ENCODE peak calls at places on chromosome 3, in five cellular contexts. Q is adipocyte; J is NT2/D1; F is MM.1S; M is CD8-positive, alpha-beta T cell. D is an unnamed sample. For H3K27me3, the result is how much of the 10 kb centered on the place peaks cover.

GRCh38 chr3:192169332-192169915 is 557.9 kb downstream of the FGF12 start:
- DNase-seq in J (no peak), M (no peak), Q (no peak), F (no peak), D (no peak)

GRCh38 chr3:177306252-177306651 is 109.0 kb upstream of the TBL1XR1 start:
- DNase-seq in Q (no peak), M (no peak), J (no peak), F (no peak), D (no peak)

GRCh38 chr3:41221278-41221677 is 22.0 kb downstream of the CTNNB1 start:
- DNase-seq in M (no peak), Q (no peak), F (no peak), J (no peak), D (no peak)

GRCh38 chr3:169634618-169635236 is 28.8 kb downstream of the MECOM start:
- DNase-seq in Q (peak), F (peak), M (no peak), J (no peak), D (no peak)

GRCh38 chr3:196563721-196564225 is 4.6 kb downstream of the WDR53 start:
- DNase-seq in M (no peak), J (no peak), F (peak), Q (no peak), D (peak)

GRCh38 chr3:140152851-140153640 is 218.1 kb downstream of the CLSTN2 start:
- DNase-seq in Q (no peak), M (no peak), J (no peak), F (no peak), D (no peak)

GRCh38 chr3:126113733-126114132 is 29.8 kb upstream of the SLC41A3 start:
- DNase-seq in Q (peak), J (no peak), M (no peak), F (no peak), D (no peak)

GRCh38 chr3:60935709-60936108 is 315.5 kb downstream of the FHIT start:
- DNase-seq in M (no peak), F (no peak), J (no peak), Q (peak), D (no peak)

GRCh38 chr3:47010050-47010712 is 30.7 kb downstream of the NBEAL2 start:
- DNase-seq in M (no peak), F (no peak), J (no peak), Q (no peak), D (no peak)

GRCh38 chr3:88031543-88032148 is 27.2 kb downstream of the CGGBP1 start:
- DNase-seq in F (peak), M (peak), J (no peak), Q (peak), D (peak)

GRCh38 chr3:25412269-25412668 is 15.8 kb upstream of the RARB start:
- DNase-seq in F (no peak), Q (peak), J (no peak), M (no peak), D (no peak)

GRCh38 chr3:30665539-30665938 is 59.1 kb downstream of the TGFBR2 start:
- DNase-seq in J (no peak), Q (no peak), M (no peak), F (no peak), D (peak)

GRCh38 chr3:133136114-133137041 is 98.2 kb downstream of the TMEM108 start:
- DNase-seq in F (peak), M (no peak), Q (no peak), J (no peak), D (peak)

GRCh38 chr3:192514081-192514753 is 213.1 kb downstream of the FGF12 start:
- DNase-seq in J (peak), F (no peak), Q (no peak), M (no peak), D (peak)

GRCh38 chr3:53495091-53495517 is 693 bp downstream of the CACNA1D start:
- DNase-seq in F (no peak), J (no peak), M (no peak), Q (no peak), D (no peak)

GRCh38 chr3:128506721-128507120 is 13.7 kb upstream of the GATA2 start:
- DNase-seq in M (no peak), F (no peak), J (no peak), Q (no peak), D (no peak)

GRCh38 chr3:196631655-196632032 is 7.8 kb upstream of the NRROS start:
- DNase-seq in M (peak), J (no peak), Q (no peak), F (peak), D (no peak)

GRCh38 chr3:43629254-43629653 is 7.4 kb upstream of the ANO10 start:
- DNase-seq in F (no peak), M (no peak), J (no peak), Q (no peak), D (no peak)

GRCh38 chr3:70823622-70824021 is 511.2 kb upstream of the MDFIC2 start:
- DNase-seq in J (no peak), F (no peak), Q (no peak), M (no peak), D (no peak)

GRCh38 chr3:39255503-39256325 is 24.1 kb downstream of the CX3CR1 start:
- DNase-seq in J (no peak), F (peak), Q (no peak), M (no peak), D (no peak)
- H3K27me3 ChIP-seq in J (under half), F (under half), Q (under half), M (under half), D (under half)

GRCh38 chr3:39212665-39213064 is 20.3 kb upstream of the XIRP1 start:
- DNase-seq in F (no peak), M (no peak), Q (no peak), J (no peak), D (no peak)

GRCh38 chr3:39213613-39214012 is 21.2 kb upstream of the XIRP1 start:
- DNase-seq in Q (no peak), M (no peak), F (no peak), J (no peak), D (no peak)

GRCh38 chr3:39209329-39209970 is 17.1 kb upstream of the XIRP1 start:
- DNase-seq in J (no peak), M (no peak), Q (no peak), F (no peak), D (no peak)

GRCh38 chr3:39210078-39210477 is 17.7 kb upstream of the XIRP1 start:
- DNase-seq in J (no peak), M (no peak), Q (no peak), F (no peak), D (no peak)

DNA sequence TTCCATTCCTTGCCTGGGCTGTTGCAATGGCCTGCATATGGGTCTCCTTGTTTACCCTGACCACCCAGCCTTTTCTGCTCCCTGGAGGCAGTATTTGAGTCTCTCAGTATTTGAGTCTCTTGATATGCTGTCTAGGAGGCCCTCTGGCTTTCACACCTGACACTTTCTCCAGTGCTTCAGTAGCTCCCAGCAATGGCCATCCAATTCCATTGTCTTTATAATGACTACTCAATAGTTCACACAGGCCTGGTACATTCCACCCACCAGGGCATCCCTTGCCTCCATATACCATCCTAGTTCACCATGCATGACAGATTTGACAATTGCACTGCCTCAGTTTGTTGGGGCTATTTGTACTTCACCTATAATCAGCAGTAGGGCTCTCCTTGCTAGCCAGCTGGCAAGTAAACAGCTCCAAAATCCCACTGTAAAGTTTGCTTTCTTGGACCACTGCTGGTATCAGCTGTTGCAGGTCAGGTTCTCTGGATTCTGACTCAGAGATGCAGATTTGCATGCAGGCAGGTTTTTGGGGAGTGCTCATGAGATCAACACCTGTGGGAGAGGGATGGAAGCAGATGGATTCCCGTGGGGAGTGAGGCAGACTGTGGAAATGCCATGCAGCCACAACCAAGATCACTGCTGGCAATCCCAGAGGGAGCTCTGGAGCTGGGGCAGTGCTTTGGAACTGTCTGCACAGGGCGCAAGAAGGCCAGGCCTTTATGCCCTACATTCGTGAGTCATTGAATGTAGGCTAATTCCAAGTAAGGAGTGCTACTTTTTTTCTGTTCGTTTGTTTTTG is 19.1 kb upstream of the XIRP1 start:
- DNase-seq in M (no peak), Q (no peak), F (no peak), J (peak), D (no peak)
- H3K27me3 ChIP-seq in M (under half), Q (under half), F (under half), J (under half), D (under half)

DNA sequence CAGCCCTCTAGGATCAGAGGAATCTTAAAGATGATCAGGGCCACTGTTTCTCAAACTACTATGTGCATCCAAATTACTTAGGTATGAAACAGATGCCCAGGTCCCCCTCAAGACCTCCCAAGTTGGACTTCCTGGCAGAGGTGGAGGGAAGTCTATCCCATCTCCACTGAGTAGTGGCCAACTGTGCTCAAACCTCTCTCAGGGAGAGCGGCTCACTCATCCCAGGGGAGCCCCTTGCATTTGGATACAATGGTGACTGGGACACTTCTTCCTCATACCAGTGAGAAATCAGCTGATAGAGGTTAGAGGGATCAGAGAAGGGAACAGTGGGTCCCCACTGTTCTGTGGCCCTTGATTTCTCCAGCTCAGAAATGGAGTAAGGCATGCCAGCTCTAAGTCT is 8.7 kb upstream of the WNT7A start:
- DNase-seq in M (no peak), F (no peak), J (no peak), Q (no peak), D (no peak)
- H3K27me3 ChIP-seq in M (under half), F (under half), J (under half), Q (under half), D (under half)

DNA sequence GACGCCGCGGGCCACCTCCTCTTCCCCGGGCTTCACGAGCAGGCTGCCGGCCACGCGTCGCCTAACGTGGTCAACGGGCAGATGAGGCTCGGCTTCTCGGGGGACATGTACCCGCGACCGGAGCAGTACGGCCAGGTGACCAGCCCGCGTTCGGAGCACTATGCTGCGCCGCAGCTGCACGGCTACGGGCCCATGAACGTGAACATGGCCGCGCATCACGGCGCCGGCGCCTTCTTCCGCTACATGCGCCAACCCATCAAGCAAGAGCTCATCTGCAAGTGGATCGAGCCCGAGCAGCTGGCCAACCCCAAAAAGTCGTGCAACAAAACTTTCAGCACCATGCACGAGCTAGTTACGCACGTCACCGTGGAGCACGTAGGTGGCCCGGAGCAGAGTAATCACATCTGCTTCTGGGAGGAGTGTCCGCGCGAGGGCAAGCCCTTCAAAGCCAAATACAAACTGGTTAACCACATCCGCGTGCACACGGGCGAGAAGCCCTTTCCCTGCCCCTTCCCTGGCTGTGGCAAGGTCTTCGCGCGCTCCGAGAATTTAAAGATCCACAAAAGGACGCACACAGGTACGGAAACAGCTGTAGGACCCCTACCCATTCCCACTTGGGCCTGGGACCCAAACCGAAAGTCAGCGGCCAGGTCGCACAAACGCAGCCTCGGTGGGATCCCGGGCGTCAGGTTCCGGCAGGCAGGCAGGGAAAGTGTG is 1.5 kb downstream of the ZIC1 start:
- DNase-seq in F (no peak), M (no peak), J (no peak), Q (no peak), D (peak)
- H3K27me3 ChIP-seq in F (under half), M (half or more), J (half or more), Q (half or more), D (half or more)

DNA sequence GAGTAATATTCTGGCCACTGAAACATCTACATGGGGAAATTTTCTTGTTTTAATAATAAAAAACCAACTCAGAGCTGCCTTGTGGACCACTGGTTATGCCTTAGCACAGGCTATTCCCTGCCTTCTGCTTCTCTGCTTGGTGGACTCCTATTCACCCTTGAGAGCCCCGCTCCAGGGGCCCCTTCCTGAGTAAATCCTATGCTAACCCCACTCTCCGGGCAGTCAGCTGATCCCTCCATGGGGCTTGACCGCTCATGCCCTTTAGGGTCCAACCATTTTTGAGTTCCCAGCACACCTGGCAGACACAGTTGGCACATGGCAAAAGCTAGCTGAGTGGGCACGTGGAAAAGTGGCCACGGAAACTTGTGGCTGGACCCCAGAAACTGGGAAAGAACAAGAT is 38.2 kb downstream of the ATP2B2 start:
- DNase-seq in J (no peak), Q (no peak), M (no peak), F (no peak), D (no peak)
- H3K27me3 ChIP-seq in J (under half), Q (half or more), M (under half), F (under half), D (under half)

DNA sequence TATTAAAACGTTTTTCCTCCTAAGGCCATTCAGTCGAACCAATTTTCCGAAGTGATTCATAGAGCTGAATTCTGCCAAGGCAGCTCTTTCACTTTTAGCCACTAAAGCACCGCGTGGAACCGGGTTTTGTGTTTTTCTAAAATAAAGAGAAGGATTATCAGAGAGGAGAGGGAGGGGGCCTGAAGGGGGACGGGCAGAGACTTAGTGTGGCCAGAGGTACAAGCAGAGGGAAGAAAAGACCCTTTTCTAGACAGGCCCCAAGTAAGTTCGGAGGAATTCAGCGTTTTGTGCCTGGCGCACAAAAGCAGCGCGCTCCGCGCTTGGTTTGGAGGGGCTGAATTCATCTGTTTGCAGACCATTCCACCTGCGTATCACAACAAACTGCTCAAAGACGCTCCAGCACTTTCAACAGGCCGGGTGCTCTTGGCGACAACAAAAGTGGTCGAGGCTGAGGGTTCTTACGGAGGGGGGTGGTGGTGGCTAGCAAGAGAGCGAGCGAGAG is 1.1 kb upstream of the FEZF2 start:
- DNase-seq in Q (peak), F (no peak), J (no peak), M (no peak), D (no peak)
- H3K27me3 ChIP-seq in Q (half or more), F (under half), J (half or more), M (under half), D (half or more)

GRCh38 chr3:57221883-57222282 is 5.6 kb upstream of the APPL1 start:
- DNase-seq in F (no peak), Q (peak), M (no peak), J (no peak), D (peak)
- H3K27me3 ChIP-seq in F (under half), Q (under half), M (under half), J (under half), D (under half)

GRCh38 chr3:69353088-69353478 is 32.8 kb downstream of the FRMD4B start:
- DNase-seq in F (no peak), Q (no peak), M (no peak), J (no peak), D (no peak)
- H3K27me3 ChIP-seq in F (under half), Q (under half), M (under half), J (under half), D (under half)